ENCODE peak calls at places on chromosomes 4 and X, in eight cellular contexts. One of them, this sample, is unnamed.

GRCh38 chr4:24557036-24558022 is 27.0 kb downstream of the DHX15 start:
- DNase-seq in head of caudate nucleus: no peak
- DNase-seq in dermis blood vessel endothelial cell: peak
- DNase-seq in BE2C: no peak
- DNase-seq in left cardiac atrium: no peak
- DNase-seq in SHP77: no peak
- DNase-seq in MG63: no peak
- DNase-seq in cortex of kidney: no peak
- DNase-seq in this sample: no peak

GRCh38 chr4:146927710-146928109 is 18.0 kb downstream of the TTC29 start:
- DNase-seq in SHP77: no peak
- DNase-seq in cortex of kidney: no peak
- DNase-seq in MG63: no peak
- DNase-seq in left cardiac atrium: no peak
- DNase-seq in dermis blood vessel endothelial cell: no peak
- DNase-seq in head of caudate nucleus: no peak
- DNase-seq in BE2C: no peak
- DNase-seq in this sample: no peak

GRCh38 chr4:82688091-82688815 is 110.3 kb downstream of the SCD5 start:
- DNase-seq in left cardiac atrium: no peak
- DNase-seq in head of caudate nucleus: no peak
- DNase-seq in MG63: no peak
- DNase-seq in cortex of kidney: no peak
- DNase-seq in SHP77: no peak
- DNase-seq in BE2C: no peak
- DNase-seq in dermis blood vessel endothelial cell: no peak
- DNase-seq in this sample: no peak

GRCh38 chr4:66769436-66769835 is 775.9 kb downstream of the CENPC start:
- DNase-seq in left cardiac atrium: no peak
- DNase-seq in cortex of kidney: no peak
- DNase-seq in head of caudate nucleus: no peak
- DNase-seq in dermis blood vessel endothelial cell: no peak
- DNase-seq in MG63: no peak
- DNase-seq in BE2C: no peak
- DNase-seq in SHP77: no peak
- DNase-seq in this sample: no peak

GRCh38 chrX:38870386-38870895 is 69.2 kb downstream of the MID1IP1 start:
- DNase-seq in SHP77: no peak
- DNase-seq in cortex of kidney: no peak
- DNase-seq in head of caudate nucleus: no peak
- DNase-seq in MG63: no peak
- DNase-seq in BE2C: no peak
- DNase-seq in left cardiac atrium: no peak
- DNase-seq in dermis blood vessel endothelial cell: no peak
- DNase-seq in this sample: no peak

GRCh38 chr4:168811793-168812651 is 198.0 kb downstream of the CBR4 start:
- DNase-seq in cortex of kidney: no peak
- DNase-seq in BE2C: no peak
- DNase-seq in SHP77: no peak
- DNase-seq in MG63: peak
- DNase-seq in dermis blood vessel endothelial cell: peak
- DNase-seq in head of caudate nucleus: no peak
- DNase-seq in left cardiac atrium: no peak
- DNase-seq in this sample: no peak

GRCh38 chr4:158805628-158806471 is 37.0 kb downstream of the FNIP2 start:
- DNase-seq in cortex of kidney: no peak
- DNase-seq in SHP77: no peak
- DNase-seq in head of caudate nucleus: no peak
- DNase-seq in left cardiac atrium: no peak
- DNase-seq in BE2C: peak
- DNase-seq in dermis blood vessel endothelial cell: no peak
- DNase-seq in MG63: no peak
- DNase-seq in this sample: no peak

GRCh38 chrX:71292669-71293379 is 8.7 kb upstream of the ITGB1BP2 start:
- DNase-seq in MG63: no peak
- DNase-seq in left cardiac atrium: no peak
- DNase-seq in dermis blood vessel endothelial cell: no peak
- DNase-seq in head of caudate nucleus: no peak
- DNase-seq in cortex of kidney: no peak
- DNase-seq in SHP77: no peak
- DNase-seq in BE2C: no peak
- DNase-seq in this sample: no peak

GRCh38 chrX:120604359-120604782 is 470 bp downstream of the MCTS1 start:
- DNase-seq in left cardiac atrium: no peak
- DNase-seq in cortex of kidney: no peak
- DNase-seq in BE2C: peak
- DNase-seq in SHP77: peak
- DNase-seq in MG63: peak
- DNase-seq in dermis blood vessel endothelial cell: peak
- DNase-seq in head of caudate nucleus: no peak
- DNase-seq in this sample: no peak

GRCh38 chrX:28880136-28880535 is 292.9 kb downstream of the IL1RAPL1 start:
- DNase-seq in head of caudate nucleus: no peak
- DNase-seq in BE2C: no peak
- DNase-seq in dermis blood vessel endothelial cell: no peak
- DNase-seq in SHP77: no peak
- DNase-seq in cortex of kidney: no peak
- DNase-seq in left cardiac atrium: no peak
- DNase-seq in MG63: no peak
- DNase-seq in this sample: no peak

GRCh38 chr4:6689506-6689960 is 4.1 kb upstream of the S100P start:
- DNase-seq in MG63: no peak
- DNase-seq in cortex of kidney: no peak
- DNase-seq in dermis blood vessel endothelial cell: no peak
- DNase-seq in head of caudate nucleus: no peak
- DNase-seq in BE2C: no peak
- DNase-seq in left cardiac atrium: no peak
- DNase-seq in SHP77: no peak
- DNase-seq in this sample: no peak

GRCh38 chrX:13043138-13043537 is 1.3 kb downstream of the FAM9C start:
- DNase-seq in cortex of kidney: no peak
- DNase-seq in head of caudate nucleus: no peak
- DNase-seq in BE2C: no peak
- DNase-seq in dermis blood vessel endothelial cell: no peak
- DNase-seq in left cardiac atrium: no peak
- DNase-seq in MG63: no peak
- DNase-seq in SHP77: no peak
- DNase-seq in this sample: no peak

GRCh38 chr4:145829629-145830395 is 108.8 kb downstream of the ZNF827 start:
- DNase-seq in BE2C: no peak
- DNase-seq in dermis blood vessel endothelial cell: peak
- DNase-seq in head of caudate nucleus: no peak
- DNase-seq in SHP77: no peak
- DNase-seq in cortex of kidney: no peak
- DNase-seq in left cardiac atrium: no peak
- DNase-seq in MG63: no peak
- DNase-seq in this sample: no peak

GRCh38 chr4:70654605-70655011 is 11.7 kb downstream of the JCHAIN start:
- DNase-seq in left cardiac atrium: no peak
- DNase-seq in SHP77: no peak
- DNase-seq in BE2C: no peak
- DNase-seq in cortex of kidney: no peak
- DNase-seq in head of caudate nucleus: no peak
- DNase-seq in MG63: no peak
- DNase-seq in dermis blood vessel endothelial cell: no peak
- DNase-seq in this sample: no peak

GRCh38 chrX:22357621-22358020 is 84.9 kb downstream of the CBLL2 start:
- DNase-seq in cortex of kidney: no peak
- DNase-seq in dermis blood vessel endothelial cell: no peak
- DNase-seq in BE2C: no peak
- DNase-seq in head of caudate nucleus: no peak
- DNase-seq in SHP77: no peak
- DNase-seq in MG63: no peak
- DNase-seq in left cardiac atrium: no peak
- DNase-seq in this sample: no peak

GRCh38 chr4:173801876-173802713 is 272.1 kb upstream of the HAND2 start:
- DNase-seq in left cardiac atrium: no peak
- DNase-seq in BE2C: no peak
- DNase-seq in dermis blood vessel endothelial cell: no peak
- DNase-seq in head of caudate nucleus: no peak
- DNase-seq in SHP77: no peak
- DNase-seq in MG63: no peak
- DNase-seq in cortex of kidney: no peak
- DNase-seq in this sample: no peak

GRCh38 chr4:83369825-83370639 is 35.4 kb upstream of the HPSE start:
- DNase-seq in head of caudate nucleus: no peak
- DNase-seq in cortex of kidney: no peak
- DNase-seq in left cardiac atrium: no peak
- DNase-seq in BE2C: no peak
- DNase-seq in SHP77: no peak
- DNase-seq in MG63: no peak
- DNase-seq in dermis blood vessel endothelial cell: no peak
- DNase-seq in this sample: no peak

GRCh38 chr4:56653461-56654237 is 27.4 kb downstream of the HOPX start:
- DNase-seq in MG63: no peak
- DNase-seq in BE2C: no peak
- DNase-seq in head of caudate nucleus: no peak
- DNase-seq in dermis blood vessel endothelial cell: peak
- DNase-seq in SHP77: no peak
- DNase-seq in left cardiac atrium: no peak
- DNase-seq in cortex of kidney: no peak
- DNase-seq in this sample: no peak

GRCh38 chrX:4830880-4831557 is 1117.6 kb upstream of the PRKX start:
- DNase-seq in BE2C: no peak
- DNase-seq in dermis blood vessel endothelial cell: no peak
- DNase-seq in head of caudate nucleus: no peak
- DNase-seq in MG63: no peak
- DNase-seq in left cardiac atrium: no peak
- DNase-seq in cortex of kidney: no peak
- DNase-seq in SHP77: no peak
- DNase-seq in this sample: no peak

GRCh38 chr4:53507058-53507457 is 84.2 kb downstream of the LNX1 start:
- DNase-seq in head of caudate nucleus: no peak
- DNase-seq in BE2C: no peak
- DNase-seq in left cardiac atrium: no peak
- DNase-seq in SHP77: no peak
- DNase-seq in cortex of kidney: no peak
- DNase-seq in MG63: no peak
- DNase-seq in dermis blood vessel endothelial cell: no peak
- DNase-seq in this sample: no peak

GRCh38 chr4:83255584-83255983 is 29.0 kb downstream of the COQ2 start:
- DNase-seq in BE2C: no peak
- DNase-seq in SHP77: no peak
- DNase-seq in MG63: no peak
- DNase-seq in cortex of kidney: no peak
- DNase-seq in left cardiac atrium: no peak
- DNase-seq in dermis blood vessel endothelial cell: peak
- DNase-seq in head of caudate nucleus: no peak
- DNase-seq in this sample: peak

GRCh38 chr4:83112239-83112638 is 2.3 kb downstream of the PLAC8 start:
- DNase-seq in SHP77: no peak
- DNase-seq in cortex of kidney: no peak
- DNase-seq in MG63: no peak
- DNase-seq in BE2C: no peak
- DNase-seq in head of caudate nucleus: no peak
- DNase-seq in left cardiac atrium: no peak
- DNase-seq in dermis blood vessel endothelial cell: no peak
- DNase-seq in this sample: no peak

GRCh38 chrX:51851507-51852085 is 41.8 kb upstream of the MAGED1 start:
- DNase-seq in head of caudate nucleus: no peak
- DNase-seq in SHP77: no peak
- DNase-seq in dermis blood vessel endothelial cell: no peak
- DNase-seq in BE2C: no peak
- DNase-seq in MG63: no peak
- DNase-seq in left cardiac atrium: no peak
- DNase-seq in cortex of kidney: no peak
- DNase-seq in this sample: no peak

GRCh38 chrX:68894513-68895338 is 65.9 kb downstream of the EFNB1 start:
- DNase-seq in head of caudate nucleus: peak
- DNase-seq in SHP77: peak
- DNase-seq in cortex of kidney: no peak
- DNase-seq in BE2C: peak
- DNase-seq in MG63: peak
- DNase-seq in dermis blood vessel endothelial cell: peak
- DNase-seq in left cardiac atrium: peak
- DNase-seq in this sample: peak

GRCh38 chr4:148850257-148850995 is 408.2 kb upstream of the NR3C2 start:
- DNase-seq in BE2C: no peak
- DNase-seq in cortex of kidney: no peak
- DNase-seq in dermis blood vessel endothelial cell: no peak
- DNase-seq in head of caudate nucleus: no peak
- DNase-seq in MG63: no peak
- DNase-seq in left cardiac atrium: no peak
- DNase-seq in SHP77: no peak
- DNase-seq in this sample: no peak

GRCh38 chr4:1982124-1983052 is 26.4 kb downstream of the NELFA start:
- DNase-seq in cortex of kidney: no peak
- DNase-seq in MG63: no peak
- DNase-seq in head of caudate nucleus: peak
- DNase-seq in left cardiac atrium: no peak
- DNase-seq in dermis blood vessel endothelial cell: no peak
- DNase-seq in SHP77: no peak
- DNase-seq in BE2C: no peak
- DNase-seq in this sample: no peak